ENCODE peak calls at places on chromosomes 2 and 18, in seven cellular contexts. One of them, this sample, is unnamed. For H3K79me2, the result is how much of the 10 kb centered on the place peaks cover.

GRCh38 chr2:33144243-33144642 is 197.5 kb downstream of the LTBP1 start:
- DNase-seq in endothelial cell of umbilical vein: no peak
- DNase-seq in mammary epithelial cell: no peak
- DNase-seq in MM.1S: no peak
- DNase-seq in H9: no peak
- DNase-seq in astrocyte: peak
- DNase-seq in neural progenitor cell: no peak
- DNase-seq in this sample: peak

GRCh38 chr2:156474316-156474715 is 38.1 kb downstream of the GPD2 start:
- DNase-seq in MM.1S: no peak
- DNase-seq in mammary epithelial cell: no peak
- DNase-seq in H9: no peak
- DNase-seq in endothelial cell of umbilical vein: no peak
- DNase-seq in neural progenitor cell: no peak
- DNase-seq in astrocyte: no peak
- DNase-seq in this sample: no peak

GRCh38 chr2:45607701-45608100 is 3.4 kb downstream of the SRBD1 start:
- DNase-seq in H9: no peak
- DNase-seq in astrocyte: no peak
- DNase-seq in endothelial cell of umbilical vein: peak
- DNase-seq in mammary epithelial cell: no peak
- DNase-seq in MM.1S: no peak
- DNase-seq in neural progenitor cell: peak
- DNase-seq in this sample: peak

GRCh38 chr18:79657342-79657996 is 22.1 kb upstream of the CTDP1 start:
- DNase-seq in mammary epithelial cell: peak
- DNase-seq in endothelial cell of umbilical vein: no peak
- DNase-seq in astrocyte: no peak
- DNase-seq in neural progenitor cell: peak
- DNase-seq in MM.1S: no peak
- DNase-seq in H9: peak
- DNase-seq in this sample: no peak

GRCh38 chr18:57542801-57543427 is 43.6 kb downstream of the FECH start:
- DNase-seq in H9: no peak
- DNase-seq in mammary epithelial cell: peak
- DNase-seq in endothelial cell of umbilical vein: no peak
- DNase-seq in neural progenitor cell: no peak
- DNase-seq in astrocyte: no peak
- DNase-seq in MM.1S: no peak
- DNase-seq in this sample: no peak

GRCh38 chr18:8778824-8779223 is 73.5 kb downstream of the MTCL1 start:
- DNase-seq in astrocyte: no peak
- DNase-seq in H9: no peak
- DNase-seq in MM.1S: no peak
- DNase-seq in endothelial cell of umbilical vein: no peak
- DNase-seq in neural progenitor cell: no peak
- DNase-seq in mammary epithelial cell: no peak
- DNase-seq in this sample: no peak

GRCh38 chr2:46032996-46033395 is 264.2 kb upstream of the EPAS1 start:
- DNase-seq in endothelial cell of umbilical vein: no peak
- DNase-seq in MM.1S: no peak
- DNase-seq in neural progenitor cell: no peak
- DNase-seq in astrocyte: no peak
- DNase-seq in mammary epithelial cell: peak
- DNase-seq in H9: no peak
- DNase-seq in this sample: no peak

GRCh38 chr18:75915941-75916640 is 488.6 kb upstream of the SMIM21 start:
- DNase-seq in mammary epithelial cell: no peak
- DNase-seq in astrocyte: peak
- DNase-seq in endothelial cell of umbilical vein: no peak
- DNase-seq in MM.1S: no peak
- DNase-seq in H9: peak
- DNase-seq in neural progenitor cell: peak
- DNase-seq in this sample: peak

GRCh38 chr18:25134858-25135257 is 217.1 kb downstream of the ZNF521 start:
- DNase-seq in mammary epithelial cell: no peak
- DNase-seq in neural progenitor cell: no peak
- DNase-seq in MM.1S: no peak
- DNase-seq in H9: no peak
- DNase-seq in endothelial cell of umbilical vein: no peak
- DNase-seq in astrocyte: no peak
- DNase-seq in this sample: no peak

GRCh38 chr2:238130111-238130695 is 8.3 kb upstream of the KLHL30 start:
- DNase-seq in endothelial cell of umbilical vein: no peak
- DNase-seq in astrocyte: no peak
- DNase-seq in mammary epithelial cell: no peak
- DNase-seq in MM.1S: no peak
- DNase-seq in H9: no peak
- DNase-seq in neural progenitor cell: no peak
- DNase-seq in this sample: no peak

DNA sequence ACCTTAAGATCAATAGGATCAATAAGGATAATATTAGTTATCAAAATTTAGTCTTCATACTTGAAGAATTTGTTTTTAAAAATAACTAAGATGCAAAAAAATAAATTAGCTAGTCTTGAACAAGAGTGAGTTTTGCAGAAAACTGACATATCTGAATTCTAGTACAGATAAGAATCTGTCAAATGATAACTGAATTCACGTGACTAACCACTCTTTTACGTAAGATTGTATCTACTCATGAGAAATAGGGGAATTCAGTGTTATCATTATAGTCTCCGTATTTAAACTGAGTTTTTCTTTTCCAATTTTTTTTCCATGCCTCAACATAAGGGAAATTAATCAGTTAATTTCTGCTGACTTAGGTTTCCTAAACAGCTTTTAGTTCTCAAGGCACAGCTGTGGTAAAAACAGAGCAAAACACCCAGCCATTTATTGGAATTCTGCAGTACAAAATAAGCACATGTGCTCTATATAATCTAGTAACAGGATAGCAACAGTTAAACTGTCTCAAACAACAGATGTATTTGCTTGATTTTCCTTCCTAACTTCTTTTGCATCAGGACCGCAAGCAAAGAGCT is 19.1 kb downstream of the SLC40A1 start:
- DNase-seq in endothelial cell of umbilical vein: no peak
- DNase-seq in MM.1S: no peak
- DNase-seq in H9: no peak
- DNase-seq in astrocyte: no peak
- DNase-seq in mammary epithelial cell: no peak
- DNase-seq in neural progenitor cell: no peak
- DNase-seq in this sample: peak
- H2AFZ ChIP-seq in endothelial cell of umbilical vein: no peak
- H2AFZ ChIP-seq in MM.1S: no peak
- H2AFZ ChIP-seq in H9: no peak
- H2AFZ ChIP-seq in astrocyte: no peak
- H2AFZ ChIP-seq in mammary epithelial cell: no peak
- H2AFZ ChIP-seq in neural progenitor cell: no peak
- H2AFZ ChIP-seq in this sample: peak

GRCh38 chr2:177393381-177393780 is 808 bp downstream of the AGPS start:
- DNase-seq in neural progenitor cell: peak
- DNase-seq in MM.1S: peak
- DNase-seq in mammary epithelial cell: peak
- DNase-seq in H9: no peak
- DNase-seq in endothelial cell of umbilical vein: no peak
- DNase-seq in astrocyte: no peak
- DNase-seq in this sample: no peak
- H3K79me2 ChIP-seq in neural progenitor cell: half or more
- H3K79me2 ChIP-seq in MM.1S: half or more
- H3K79me2 ChIP-seq in mammary epithelial cell: half or more
- H3K79me2 ChIP-seq in H9: under half
- H3K79me2 ChIP-seq in endothelial cell of umbilical vein: half or more
- H3K79me2 ChIP-seq in astrocyte: under half
- H3K79me2 ChIP-seq in this sample: under half

DNA sequence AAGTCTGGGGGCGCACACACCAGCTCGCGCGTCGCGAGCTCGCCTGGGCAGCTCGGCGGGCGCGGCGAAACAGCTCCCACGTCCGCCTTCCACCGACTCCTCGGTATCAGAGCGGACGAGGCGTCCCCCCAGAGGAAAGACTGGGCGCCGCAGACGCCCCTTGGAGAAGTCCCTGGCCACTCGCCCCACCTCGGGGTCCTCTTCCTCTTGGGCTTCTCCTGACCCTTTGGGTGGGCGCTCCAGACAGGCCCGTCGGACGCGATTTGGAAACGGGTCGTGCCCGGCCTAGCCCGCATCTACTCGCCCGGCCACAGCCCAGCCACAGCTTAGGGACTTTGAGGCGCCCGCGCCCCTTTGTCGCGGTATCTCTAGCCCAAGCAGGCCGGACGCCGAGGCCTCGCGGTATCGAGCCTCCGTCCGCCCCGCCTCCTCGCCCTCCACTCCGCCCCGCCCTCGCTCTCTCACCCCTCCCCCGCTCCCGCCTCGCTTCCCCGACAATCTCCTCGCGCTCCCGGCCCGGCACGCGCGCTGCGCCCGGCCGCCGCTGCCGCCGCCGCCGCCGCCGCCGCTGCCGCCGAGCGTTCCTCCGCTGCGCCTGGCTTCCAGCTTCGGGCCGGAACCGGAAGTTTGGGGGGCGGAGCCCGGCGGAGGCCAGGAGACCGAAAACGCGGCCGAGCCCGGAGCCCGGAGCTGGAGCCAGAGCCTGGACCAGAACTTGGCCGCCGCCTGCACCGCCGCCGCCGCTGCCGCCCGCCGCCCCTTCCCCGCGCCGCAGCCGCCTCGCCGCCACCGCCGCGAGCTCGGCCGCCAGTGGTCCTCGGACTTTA is 752 bp upstream of the ACVR2A start:
- DNase-seq in neural progenitor cell: peak
- DNase-seq in endothelial cell of umbilical vein: peak
- DNase-seq in mammary epithelial cell: peak
- DNase-seq in astrocyte: peak
- DNase-seq in H9: peak
- DNase-seq in MM.1S: peak
- DNase-seq in this sample: peak
- H3K27ac ChIP-seq in neural progenitor cell: peak
- H3K27ac ChIP-seq in endothelial cell of umbilical vein: peak
- H3K27ac ChIP-seq in mammary epithelial cell: peak
- H3K27ac ChIP-seq in astrocyte: peak
- H3K27ac ChIP-seq in H9: peak
- H3K27ac ChIP-seq in MM.1S: peak
- H3K27ac ChIP-seq in this sample: peak

DNA sequence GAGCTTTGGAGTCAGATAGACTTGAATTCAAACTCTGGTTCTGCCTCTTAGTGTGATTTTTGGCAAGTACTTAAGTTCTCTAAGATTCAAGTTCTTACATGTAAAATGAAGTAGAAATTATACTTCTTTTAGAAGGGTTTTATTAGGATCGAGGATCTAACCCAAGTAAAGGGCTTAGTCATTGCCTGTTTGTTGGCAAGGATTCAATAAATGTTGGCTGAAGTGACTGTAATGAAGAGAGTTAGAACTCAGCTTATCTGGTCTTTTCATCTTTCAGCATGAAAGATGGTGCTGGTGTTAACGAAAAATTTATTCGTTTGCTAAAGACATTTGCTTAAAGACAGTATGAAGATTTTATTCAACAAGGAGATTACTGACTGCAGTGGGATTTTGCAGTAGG is 315.9 kb upstream of the THUMPD2 start:
- DNase-seq in MM.1S: no peak
- DNase-seq in H9: no peak
- DNase-seq in astrocyte: peak
- DNase-seq in neural progenitor cell: no peak
- DNase-seq in mammary epithelial cell: peak
- DNase-seq in endothelial cell of umbilical vein: peak
- DNase-seq in this sample: peak
- H2AFZ ChIP-seq in MM.1S: no peak
- H2AFZ ChIP-seq in H9: no peak
- H2AFZ ChIP-seq in astrocyte: no peak
- H2AFZ ChIP-seq in neural progenitor cell: no peak
- H2AFZ ChIP-seq in mammary epithelial cell: peak
- H2AFZ ChIP-seq in endothelial cell of umbilical vein: no peak
- H2AFZ ChIP-seq in this sample: no peak

GRCh38 chr18:47120428-47120827 is 29.9 kb downstream of the HDHD2 start:
- DNase-seq in neural progenitor cell: no peak
- DNase-seq in MM.1S: no peak
- DNase-seq in astrocyte: peak
- DNase-seq in mammary epithelial cell: no peak
- DNase-seq in H9: no peak
- DNase-seq in endothelial cell of umbilical vein: no peak
- DNase-seq in this sample: no peak
- H3K79me2 ChIP-seq in neural progenitor cell: under half
- H3K79me2 ChIP-seq in MM.1S: under half
- H3K79me2 ChIP-seq in astrocyte: under half
- H3K79me2 ChIP-seq in mammary epithelial cell: under half
- H3K79me2 ChIP-seq in H9: under half
- H3K79me2 ChIP-seq in endothelial cell of umbilical vein: under half
- H3K79me2 ChIP-seq in this sample: under half

GRCh38 chr18:10927290-10927979 is 221.9 kb downstream of the PIEZO2 start:
- DNase-seq in astrocyte: peak
- DNase-seq in MM.1S: no peak
- DNase-seq in H9: no peak
- DNase-seq in endothelial cell of umbilical vein: peak
- DNase-seq in neural progenitor cell: no peak
- DNase-seq in mammary epithelial cell: no peak
- DNase-seq in this sample: peak

GRCh38 chr18:10928971-10929373 is 220.4 kb downstream of the PIEZO2 start:
- DNase-seq in astrocyte: peak
- DNase-seq in MM.1S: peak
- DNase-seq in endothelial cell of umbilical vein: no peak
- DNase-seq in mammary epithelial cell: no peak
- DNase-seq in H9: no peak
- DNase-seq in neural progenitor cell: no peak
- DNase-seq in this sample: peak

GRCh38 chr18:10927980-10928605 is 221.3 kb downstream of the PIEZO2 start:
- DNase-seq in H9: no peak
- DNase-seq in MM.1S: no peak
- DNase-seq in astrocyte: peak
- DNase-seq in mammary epithelial cell: no peak
- DNase-seq in endothelial cell of umbilical vein: no peak
- DNase-seq in neural progenitor cell: no peak
- DNase-seq in this sample: peak

GRCh38 chr18:10926565-10927194 is 222.7 kb downstream of the PIEZO2 start:
- DNase-seq in endothelial cell of umbilical vein: peak
- DNase-seq in mammary epithelial cell: no peak
- DNase-seq in H9: no peak
- DNase-seq in neural progenitor cell: no peak
- DNase-seq in MM.1S: no peak
- DNase-seq in astrocyte: peak
- DNase-seq in this sample: peak

GRCh38 chr18:10930078-10930477 is 219.3 kb downstream of the PIEZO2 start:
- DNase-seq in endothelial cell of umbilical vein: no peak
- DNase-seq in MM.1S: no peak
- DNase-seq in mammary epithelial cell: no peak
- DNase-seq in neural progenitor cell: no peak
- DNase-seq in astrocyte: no peak
- DNase-seq in H9: no peak
- DNase-seq in this sample: no peak
- H3K27ac ChIP-seq in endothelial cell of umbilical vein: no peak
- H3K27ac ChIP-seq in MM.1S: no peak
- H3K27ac ChIP-seq in mammary epithelial cell: no peak
- H3K27ac ChIP-seq in neural progenitor cell: no peak
- H3K27ac ChIP-seq in astrocyte: no peak
- H3K27ac ChIP-seq in H9: no peak
- H3K27ac ChIP-seq in this sample: no peak